ENCODE peak calls at places on chromosome 3, in nine cellular contexts. S is activated CD8-positive, alpha-beta memory T cell treated with anti-CD3 and anti-CD28 coated beads, Interleukin-2, amount 50 U/mL, for 48 hours; F is right lobe of liver; U is NCI-H69; O is MCF 10A; B is natural killer cell; P is neural progenitor cell; J is WTC11; Y is SJSA1. N is an unnamed sample.

GRCh38 chr3:16085410-16085809 is 89.1 kb upstream of the GALNT15 start:
- DNase-seq in S (no peak), F (no peak), U (no peak), O (no peak), B (no peak), P (no peak), J (no peak), Y (no peak), N (no peak)

GRCh38 chr3:58052373-58053273 is 44.4 kb downstream of the FLNB start:
- DNase-seq in S (peak; percentile 66), F (peak; percentile 88), U (no peak), O (peak; percentile 97), B (no peak), P (no peak), J (no peak), Y (peak; percentile 96), N (no peak)

GRCh38 chr3:8457039-8457438 is 44.6 kb upstream of the LMCD1 start:
- DNase-seq in S (no peak), F (no peak), U (no peak), O (no peak), B (no peak), P (no peak), J (no peak), Y (no peak), N (no peak)

GRCh38 chr3:16728762-16729745 is 123.8 kb upstream of the DAZL start:
- DNase-seq in S (no peak), F (no peak), U (no peak), O (peak; percentile 35), B (no peak), P (no peak), J (no peak), Y (no peak), N (no peak)

GRCh38 chr3:4838621-4839022 is 140.6 kb upstream of the BHLHE40 start:
- DNase-seq in S (no peak), F (no peak), U (no peak), O (no peak), B (no peak), P (no peak), J (no peak), Y (no peak), N (no peak)

GRCh38 chr3:46670891-46671427 is 22.5 kb downstream of the ALS2CL start:
- DNase-seq in S (no peak), F (peak; percentile 31), U (no peak), O (no peak), B (no peak), P (no peak), J (peak; percentile 12), Y (no peak), N (peak; percentile 44)

GRCh38 chr3:128382221-128382807 is 84.4 kb downstream of the DNAJB8 start:
- DNase-seq in S (no peak), F (peak; percentile 76), U (no peak), O (peak; percentile 1), B (no peak), P (no peak), J (no peak), Y (no peak), N (no peak)

GRCh38 chr3:15796771-15797599 is 794 bp downstream of the ANKRD28 start:
- DNase-seq in S (no peak), F (no peak), U (peak; percentile 11), O (peak; percentile 77), B (no peak), P (peak; percentile 60), J (no peak), Y (no peak), N (peak; percentile 62)

GRCh38 chr3:177057768-177058167 is 139.5 kb downstream of the TBL1XR1 start:
- DNase-seq in S (no peak), F (no peak), U (peak; percentile 36), O (no peak), B (no peak), P (no peak), J (no peak), Y (no peak), N (no peak)

GRCh38 chr3:139982404-139982803 is 47.4 kb downstream of the CLSTN2 start:
- DNase-seq in S (no peak), F (no peak), U (peak; percentile 51), O (no peak), B (no peak), P (peak; percentile 11), J (no peak), Y (no peak), N (no peak)

GRCh38 chr3:11138371-11138770 is 15.9 kb upstream of the HRH1 start:
- DNase-seq in S (no peak), F (no peak), U (no peak), O (no peak), B (no peak), P (no peak), J (no peak), Y (no peak), N (no peak)

GRCh38 chr3:52247455-52248164 is 2.1 kb downstream of the PPM1M start:
- DNase-seq in S (peak; percentile 49), F (no peak), U (no peak), O (no peak), B (peak; percentile 12), P (no peak), J (no peak), Y (no peak), N (no peak)

GRCh38 chr3:149401215-149401925 is 23.9 kb upstream of the TM4SF1 start:
- DNase-seq in S (no peak), F (peak; percentile 61), U (peak; percentile 40), O (peak; percentile 80), B (no peak), P (no peak), J (no peak), Y (no peak), N (no peak)

GRCh38 chr3:127658234-127658633 is 14.5 kb upstream of the ABTB1 start:
- DNase-seq in S (no peak), F (no peak), U (no peak), O (no peak), B (no peak), P (no peak), J (no peak), Y (no peak), N (no peak)

GRCh38 chr3:105798381-105798934 is 70.4 kb downstream of the CBLB start:
- DNase-seq in S (no peak), F (no peak), U (peak; percentile 6), O (no peak), B (no peak), P (peak; percentile 43), J (no peak), Y (no peak), N (no peak)

GRCh38 chr3:57756528-57757401 is 656 bp downstream of the SLMAP start:
- DNase-seq in S (peak; percentile 69), F (peak; percentile 74), U (peak; percentile 41), O (peak; percentile 75), B (peak; percentile 37), P (peak; percentile 50), J (peak; percentile 33), Y (peak; percentile 67), N (peak; percentile 80)

GRCh38 chr3:71961378-71961777 is 176.4 kb upstream of the PROK2 start:
- DNase-seq in S (no peak), F (no peak), U (no peak), O (no peak), B (no peak), P (no peak), J (no peak), Y (no peak), N (no peak)

GRCh38 chr3:190178779-190179178 is 58.1 kb upstream of the P3H2 start:
- DNase-seq in S (no peak), F (no peak), U (no peak), O (no peak), B (no peak), P (no peak), J (no peak), Y (no peak), N (no peak)

GRCh38 chr3:70120360-70120966 is 120.9 kb downstream of the SAMMSON start:
- DNase-seq in S (peak; percentile 77), F (peak; percentile 72), U (peak; percentile 51), O (peak; percentile 82), B (no peak), P (peak; percentile 73), J (peak; percentile 88), Y (peak; percentile 70), N (peak; percentile 93)

N was measured in endodermal cell.